ENCODE peak calls at places on chromosomes 1 and 21, in five cellular contexts. M is A549, R is GM12878, Z is HepG2, B is K562. F is an unnamed sample.

GRCh38 chr21:46006547-46007497 is 25.3 kb downstream of the COL6A1 start:
- DNase-seq in R (no peak), B (no peak), M (no peak), Z (no peak), F (no peak)

GRCh38 chr1:15153184-15153841 is at the start of gene TMEM51:
- DNase-seq in B (peak), M (peak), R (no peak), Z (peak), F (peak)

GRCh38 chr1:152325111-152325510 is at the start of gene FLG:
- DNase-seq in R (no peak), B (no peak), M (no peak), Z (no peak), F (no peak)

GRCh38 chr1:34549199-34549598 is 205.6 kb upstream of the GJB5 start:
- DNase-seq in Z (peak), R (no peak), B (peak), M (peak), F (peak)

GRCh38 chr21:36709030-36709867 is 10.3 kb downstream of the SIM2 start:
- DNase-seq in B (no peak), M (no peak), R (no peak), Z (no peak), F (peak)

GRCh38 chr1:99771522-99771921 is 5.1 kb upstream of the FRRS1 start:
- DNase-seq in Z (no peak), B (peak), M (no peak), R (no peak), F (no peak)

GRCh38 chr1:157274698-157275534 is 136.7 kb upstream of the ETV3 start:
- DNase-seq in B (peak), R (no peak), M (peak), Z (no peak), F (no peak)

GRCh38 chr1:43947890-43948437 is 1.2 kb downstream of the IPO13 start:
- DNase-seq in R (no peak), Z (peak), B (peak), M (no peak), F (no peak)

GRCh38 chr1:147545133-147545532 is 3.8 kb downstream of the BCL9 start:
- DNase-seq in B (no peak), Z (no peak), M (no peak), R (peak), F (peak)

GRCh38 chr1:113036639-113037321 is 36.2 kb upstream of the LRIG2 start:
- DNase-seq in B (no peak), M (no peak), Z (no peak), R (no peak), F (no peak)

DNA sequence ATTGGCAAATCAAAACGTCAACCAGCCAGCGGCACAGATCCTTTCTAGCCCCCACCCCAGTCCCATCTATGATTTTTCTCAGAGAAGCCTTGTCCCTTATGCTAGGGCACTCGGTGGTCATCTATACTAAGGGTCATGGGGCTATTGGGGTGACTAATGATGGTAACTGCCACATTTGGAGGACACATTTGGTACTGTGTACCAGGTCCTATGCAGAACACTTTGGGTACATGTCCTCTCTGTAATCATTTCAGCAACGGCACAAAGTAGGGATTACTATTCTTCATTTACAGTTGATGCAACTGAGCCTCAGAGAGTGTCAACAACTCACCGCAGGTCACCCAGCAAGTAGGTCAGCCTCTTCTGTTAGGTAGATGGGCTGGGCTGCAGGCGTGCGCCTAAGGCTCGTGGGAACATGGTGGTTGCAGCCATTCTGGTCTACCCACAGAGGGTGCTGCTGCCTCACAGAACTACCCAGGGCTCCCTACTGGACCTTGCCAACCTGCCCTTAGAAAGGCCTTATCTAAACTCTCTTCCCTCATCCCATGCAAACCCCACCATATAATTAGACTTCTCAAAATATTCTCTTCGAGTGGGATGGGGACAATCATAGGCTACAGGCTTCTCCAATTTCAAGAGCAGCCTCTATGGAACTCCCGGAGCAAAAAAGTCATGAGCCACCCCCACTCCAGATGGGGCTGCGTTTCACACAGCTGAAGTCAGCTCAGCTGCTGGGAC is 5.7 kb upstream of the SDHB start:
- DNase-seq in Z (peak), M (peak), R (peak), B (peak), F (peak)
- TF ChIP-seq JUNB in Z (no peak), M (no peak), R (no peak), B (no peak), F (no peak)

GRCh38 chr1:247113094-247113497 is 8.9 kb upstream of the ZNF669 start:
- DNase-seq in B (no peak), M (no peak), R (no peak), Z (peak), F (no peak)

GRCh38 chr1:247113733-247114271 is 9.6 kb upstream of the ZNF669 start:
- DNase-seq in M (no peak), B (no peak), R (no peak), Z (no peak), F (no peak)

GRCh38 chr1:247111636-247112478 is 7.7 kb upstream of the ZNF669 start:
- DNase-seq in Z (peak), M (peak), R (no peak), B (peak), F (peak)

GRCh38 chr1:247111259-247111635 is 7.1 kb upstream of the ZNF669 start:
- DNase-seq in R (no peak), M (no peak), Z (no peak), B (no peak), F (peak)

GRCh38 chr1:247112479-247112781 is 8.3 kb upstream of the ZNF669 start:
- DNase-seq in Z (no peak), B (no peak), M (no peak), R (no peak), F (no peak)
- TF ChIP-seq JUNB in Z (no peak), B (no peak), M (no peak), R (no peak), F (no peak)

GRCh38 chr1:224495861-224496260 is 61.3 kb upstream of the WDR26 start:
- DNase-seq in R (no peak), M (no peak), Z (no peak), B (no peak), F (no peak)
- TF ChIP-seq JUNB in R (no peak), M (no peak), Z (no peak), B (no peak), F (no peak)

GRCh38 chr1:244022301-244022700 is 28.8 kb upstream of the ZBTB18 start:
- DNase-seq in M (no peak), Z (no peak), R (no peak), B (no peak), F (no peak)
- TF ChIP-seq JUNB in M (no peak), Z (no peak), R (no peak), B (no peak), F (no peak)

DNA sequence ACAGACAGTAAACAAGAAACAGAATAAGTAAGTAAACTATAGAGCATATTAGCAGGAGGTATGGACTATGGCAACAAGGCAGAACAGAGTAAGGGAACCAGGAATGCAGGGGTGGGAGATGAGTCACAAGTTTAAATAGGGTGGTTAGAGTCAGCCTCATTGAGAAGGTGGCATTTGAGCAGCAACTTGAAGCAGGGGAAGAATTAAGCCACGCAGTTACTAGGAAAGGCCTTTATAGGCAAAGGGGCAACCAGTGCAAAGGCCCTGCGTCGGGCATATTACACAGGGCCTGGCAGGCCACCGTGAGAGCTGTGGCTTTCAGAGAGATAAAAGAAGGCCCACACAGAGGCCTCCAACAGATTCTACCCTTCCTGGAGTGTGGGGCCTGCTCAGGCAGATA is 186.1 kb upstream of the EDN2 start:
- DNase-seq in M (peak), R (no peak), B (no peak), Z (no peak), F (no peak)
- TF ChIP-seq JUNB in M (no peak), R (no peak), B (no peak), Z (no peak), F (no peak)

GRCh38 chr1:7705908-7706216 is 65.2 kb upstream of the VAMP3 start:
- DNase-seq in Z (no peak), R (no peak), M (no peak), B (no peak), F (no peak)

GRCh38 chr1:7705048-7705907 is 65.8 kb upstream of the VAMP3 start:
- DNase-seq in B (no peak), M (no peak), R (no peak), Z (no peak), F (peak)

GRCh38 chr1:7704214-7705047 is 66.7 kb upstream of the VAMP3 start:
- DNase-seq in Z (peak), R (no peak), M (peak), B (peak), F (peak)

GRCh38 chr1:7703321-7704213 is 67.5 kb upstream of the VAMP3 start:
- DNase-seq in R (no peak), M (no peak), B (peak), Z (no peak), F (peak)

DNA sequence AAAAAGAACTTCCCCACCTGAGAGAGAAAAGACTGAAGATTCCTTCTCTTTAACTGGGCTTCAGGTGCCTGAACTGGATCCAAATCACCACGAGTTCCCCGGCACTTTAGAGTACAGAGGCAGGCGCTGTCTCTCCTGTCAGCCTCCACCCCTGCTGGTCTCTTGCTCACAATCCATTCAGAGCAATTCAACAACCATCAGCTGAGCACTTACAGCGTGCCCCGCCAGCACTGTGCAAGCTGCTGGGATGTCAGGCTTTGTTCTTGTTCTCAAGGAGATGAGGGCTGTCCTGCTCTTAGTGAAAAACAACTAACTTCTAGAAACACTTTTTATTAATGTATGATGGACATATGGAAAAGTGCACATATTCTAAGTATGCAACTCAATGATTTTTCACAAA is 68.7 kb upstream of the VAMP3 start:
- DNase-seq in M (no peak), Z (no peak), R (no peak), B (no peak), F (peak)
- TF ChIP-seq JUNB in M (no peak), Z (no peak), R (no peak), B (no peak), F (no peak)

GRCh38 chr1:108584320-108584968 is 24.5 kb downstream of the EEIG2 start:
- DNase-seq in M (no peak), B (no peak), R (no peak), Z (peak), F (no peak)
- TF ChIP-seq JUNB in M (no peak), B (no peak), R (no peak), Z (no peak), F (no peak)

DNA sequence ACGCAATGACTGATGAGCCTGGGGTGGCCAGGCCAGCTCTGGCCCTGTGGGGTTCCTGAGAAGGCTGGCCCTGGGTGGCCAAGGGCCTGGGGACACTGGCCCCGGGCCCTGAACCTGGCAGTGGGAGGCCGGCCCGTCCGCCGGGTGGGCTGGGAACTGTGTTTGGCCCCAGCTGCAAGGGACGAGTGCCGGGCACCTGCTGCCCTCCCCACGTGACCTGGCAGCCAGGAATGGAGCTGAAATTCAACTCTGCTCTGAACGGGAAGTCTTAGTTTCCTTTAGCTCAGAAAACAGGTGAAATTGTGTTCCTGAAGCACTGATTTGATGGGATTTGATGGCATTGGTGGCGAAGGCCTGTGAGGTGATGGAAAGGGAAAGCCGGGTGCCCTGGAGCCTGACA is 8.2 kb upstream of the TTLL10 start:
- DNase-seq in B (no peak), R (no peak), M (no peak), Z (no peak), F (no peak)
- TF ChIP-seq JUNB in B (no peak), R (no peak), M (no peak), Z (no peak), F (no peak)

F was measured in GM23338.